ENCODE peak calls at places on chromosomes 11 and 22, in four cellular contexts. U is fibroblast of the aortic adventitia, N is lower leg skin, W is neural progenitor cell. M is an unnamed sample.

GRCh38 chr22:17598318-17598717 is 30.2 kb downstream of the ATP6V1E1 start:
- DNase-seq in W (no peak), N (peak; percentile 26), U (no peak), M (no peak)

GRCh38 chr11:57237204-57237681 is at the start of gene APLNR:
- DNase-seq in N (peak; percentile 62), U (no peak), W (peak; percentile 42), M (no peak)

GRCh38 chr11:117979481-117980211 is 6.5 kb upstream of the IL10RA start:
- DNase-seq in U (no peak), W (no peak), N (no peak), M (no peak)

GRCh38 chr11:69101100-69101791 is 52.5 kb downstream of the TPCN2 start:
- DNase-seq in W (peak; percentile 82), U (peak; percentile 75), N (peak; percentile 94), M (peak; percentile 83)

GRCh38 chr11:128291043-128291442 is 296.3 kb downstream of the ETS1 start:
- DNase-seq in U (no peak), N (peak; percentile 83), W (no peak), M (no peak)

GRCh38 chr11:13834463-13834862 is 128.1 kb upstream of the SPON1 start:
- DNase-seq in N (no peak), U (no peak), W (peak; percentile 65), M (no peak)

GRCh38 chr22:27124336-27125023 is 467.1 kb downstream of the MIAT start:
- DNase-seq in W (no peak), N (no peak), U (peak; percentile 59), M (peak; percentile 23)

GRCh38 chr11:116460156-116460965 is 312.4 kb downstream of the BUD13 start:
- DNase-seq in W (no peak), U (no peak), N (peak; percentile 34), M (peak; percentile 36)

GRCh38 chr11:46305295-46305694 is 27.8 kb downstream of the CREB3L1 start:
- DNase-seq in U (peak; percentile 32), W (no peak), N (no peak), M (no peak)

GRCh38 chr22:44085743-44086741 is 61.9 kb downstream of the PARVB start:
- DNase-seq in W (peak; percentile 66), N (no peak), U (peak; percentile 92), M (peak; percentile 72)

GRCh38 chr11:100684101-100685065 is 2.7 kb upstream of the ARHGAP42 start:
- DNase-seq in U (no peak), W (no peak), N (no peak), M (no peak)

GRCh38 chr22:36330655-36331305 is 57.0 kb downstream of the MYH9 start:
- DNase-seq in W (no peak), N (peak; percentile 90), U (peak; percentile 77), M (no peak)

GRCh38 chr22:39530692-39531331 is 1.7 kb downstream of the RPS19BP1 start:
- DNase-seq in W (peak; percentile 53), U (peak; percentile 45), N (no peak), M (no peak)

GRCh38 chr11:117860139-117860538 is 16.3 kb downstream of the FXYD6 start:
- DNase-seq in N (peak; percentile 70), W (no peak), U (no peak), M (no peak)

GRCh38 chr11:104154296-104154695 is 9.7 kb downstream of the PDGFD start:
- DNase-seq in U (no peak), W (peak; percentile 28), N (no peak), M (no peak)

GRCh38 chr11:79101736-79102135 is 339.1 kb downstream of the TENM4 start:
- DNase-seq in N (no peak), W (no peak), U (peak; percentile 18), M (no peak)

GRCh38 chr11:76669901-76670474 is 559 bp downstream of the LRRC32 start:
- DNase-seq in U (peak; percentile 85), W (peak; percentile 46), N (peak; percentile 94), M (no peak)

GRCh38 chr11:117972589-117973445 is 13.4 kb upstream of the IL10RA start:
- DNase-seq in N (peak; percentile 76), U (no peak), W (no peak), M (no peak)

GRCh38 chr11:117829369-117829725 is 4.8 kb upstream of the FXYD2 start:
- DNase-seq in U (no peak), N (no peak), W (no peak), M (peak; percentile 7)

GRCh38 chr11:86799680-86800075 is 664 bp upstream of the PRSS23 start:
- DNase-seq in W (peak; percentile 63), N (no peak), U (no peak), M (no peak)

GRCh38 chr11:118921929-118922744 is 3.6 kb downstream of the BCL9L start:
- DNase-seq in W (peak; percentile 85), U (peak; percentile 87), N (peak; percentile 95), M (peak; percentile 81)

GRCh38 chr11:75516886-75517285 is 8.9 kb downstream of the GDPD5 start:
- DNase-seq in U (no peak), W (no peak), N (no peak), M (no peak)

GRCh38 chr22:37074537-37074936 is 23.0 kb downstream of the KCTD17 start:
- DNase-seq in U (no peak), W (no peak), N (no peak), M (no peak)

GRCh38 chr11:104199041-104199440 is 35.1 kb upstream of the PDGFD start:
- DNase-seq in W (no peak), N (no peak), U (no peak), M (no peak)

GRCh38 chr11:57978686-57979531 is 44.8 kb upstream of the OR9Q1 start:
- DNase-seq in U (no peak), W (no peak), N (no peak), M (no peak)

GRCh38 chr11:8604078-8604723 is 10.2 kb upstream of the STK33 start:
- DNase-seq in U (peak; percentile 100), N (no peak), W (peak; percentile 72), M (peak; percentile 67)

GRCh38 chr11:97722721-97723120 is 1298.0 kb upstream of the CNTN5 start:
- DNase-seq in W (no peak), N (no peak), U (no peak), M (no peak)

GRCh38 chr11:67375320-67376021 is 2.1 kb upstream of the CLCF1 start:
- DNase-seq in U (no peak), N (no peak), W (peak; percentile 41), M (no peak)

GRCh38 chr11:92702771-92703170 is 266.7 kb upstream of the MTNR1B start:
- DNase-seq in U (peak; percentile 28), N (no peak), W (no peak), M (no peak)

DNA sequence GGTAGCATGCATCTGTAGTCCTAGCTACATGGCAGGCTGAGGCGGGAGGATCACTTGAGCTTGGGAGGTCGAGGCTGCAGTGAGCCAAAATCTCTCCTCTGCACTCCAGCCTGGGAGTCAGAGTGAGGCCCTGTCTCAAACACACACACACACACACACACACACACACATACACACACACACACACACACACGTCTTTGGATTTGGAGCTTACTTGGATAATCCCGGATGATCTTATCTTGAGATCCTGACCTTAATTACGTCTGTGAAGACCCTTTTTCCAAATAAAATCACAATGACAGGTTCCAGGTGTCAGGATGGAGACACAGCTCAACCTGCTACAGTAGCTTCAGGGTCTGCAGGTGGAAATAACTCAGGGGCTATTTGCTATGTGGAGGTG is 1.1 kb downstream of the UPB1 start:
- DNase-seq in W (no peak), U (no peak), N (no peak), M (no peak)
- TF ChIP-seq CTCF in W (no peak), U (no peak), N (no peak), M (no peak)

GRCh38 chr11:122978303-122978620 is 3.4 kb downstream of the BSX start:
- DNase-seq in U (no peak), W (no peak), N (no peak), M (no peak)

GRCh38 chr11:122979103-122979814 is 2.4 kb downstream of the BSX start:
- DNase-seq in W (peak; percentile 47), U (no peak), N (no peak), M (no peak)

GRCh38 chr11:122976396-122976733 is 5.3 kb downstream of the BSX start:
- DNase-seq in U (no peak), N (no peak), W (no peak), M (no peak)

GRCh38 chr11:122976734-122977454 is 4.7 kb downstream of the BSX start:
- DNase-seq in W (peak; percentile 73), N (no peak), U (no peak), M (no peak)

GRCh38 chr11:122977455-122978302 is 4.0 kb downstream of the BSX start:
- DNase-seq in U (no peak), W (peak; percentile 79), N (no peak), M (no peak)
- H3K4me3 ChIP-seq in U (no peak overlapping the region), W (peak overlapping the region; percentile 52), N (no peak overlapping the region), M (no peak overlapping the region)

GRCh38 chr22:41825376-41825775 is 7.5 kb upstream of the SREBF2 start:
- DNase-seq in U (peak; percentile 39), N (no peak), W (no peak), M (no peak)
- TF ChIP-seq CTCF in U (no peak), N (no peak), W (no peak), M (no peak)

GRCh38 chr11:1391165-1392010 is 1.7 kb downstream of the BRSK2 start:
- DNase-seq in W (peak; percentile 65), N (no peak), U (no peak), M (no peak)
- H3K4me3 ChIP-seq in W (peak overlapping the region; percentile 55), N (no peak overlapping the region), U (no peak overlapping the region), M (no peak overlapping the region)